ENCODE peak calls at places on chromosome 15, in four cellular contexts. One of them, this sample, is unnamed.

GRCh38 chr15:82778755-82779154 is 27.1 kb downstream of the FSD2 start:
- DNase-seq in left ventricle myocardium inferior: no peak
- DNase-seq in HFFc6: no peak
- DNase-seq in brain microvascular endothelial cell: no peak
- DNase-seq in this sample: no peak

GRCh38 chr15:87267798-87268197 is 988.7 kb downstream of the NTRK3 start:
- DNase-seq in left ventricle myocardium inferior: no peak
- DNase-seq in HFFc6: peak; percentile 89
- DNase-seq in brain microvascular endothelial cell: peak; percentile 24
- DNase-seq in this sample: peak; percentile 72

GRCh38 chr15:59148160-59148810 is 43.3 kb downstream of the CCNB2 start:
- DNase-seq in left ventricle myocardium inferior: no peak
- DNase-seq in HFFc6: peak; percentile 36
- DNase-seq in brain microvascular endothelial cell: no peak
- DNase-seq in this sample: no peak

GRCh38 chr15:59616390-59616789 is 4.8 kb downstream of the GCNT3 start:
- DNase-seq in left ventricle myocardium inferior: no peak
- DNase-seq in HFFc6: no peak
- DNase-seq in brain microvascular endothelial cell: no peak
- DNase-seq in this sample: no peak

GRCh38 chr15:80418892-80419537 is 14.8 kb downstream of the ARNT2 start:
- DNase-seq in left ventricle myocardium inferior: no peak
- DNase-seq in HFFc6: peak; percentile 31
- DNase-seq in brain microvascular endothelial cell: peak; percentile 36
- DNase-seq in this sample: peak; percentile 42

GRCh38 chr15:42037650-42038049 is 16.8 kb upstream of the PLA2G4E start:
- DNase-seq in left ventricle myocardium inferior: no peak
- DNase-seq in HFFc6: no peak
- DNase-seq in brain microvascular endothelial cell: no peak
- DNase-seq in this sample: no peak

GRCh38 chr15:69036856-69037255 is 22.4 kb downstream of the NOX5 start:
- DNase-seq in left ventricle myocardium inferior: no peak
- DNase-seq in HFFc6: no peak
- DNase-seq in brain microvascular endothelial cell: no peak
- DNase-seq in this sample: no peak

GRCh38 chr15:31262901-31263671 is 63.5 kb upstream of the KLF13 start:
- DNase-seq in left ventricle myocardium inferior: peak; percentile 34
- DNase-seq in HFFc6: no peak
- DNase-seq in brain microvascular endothelial cell: no peak
- DNase-seq in this sample: peak; percentile 56

GRCh38 chr15:43872416-43873020 is 45.7 kb downstream of the WDR76 start:
- DNase-seq in left ventricle myocardium inferior: no peak
- DNase-seq in HFFc6: peak; percentile 73
- DNase-seq in brain microvascular endothelial cell: peak; percentile 76
- DNase-seq in this sample: peak; percentile 49

GRCh38 chr15:92821491-92822116 is 78.5 kb upstream of the CHD2 start:
- DNase-seq in left ventricle myocardium inferior: no peak
- DNase-seq in HFFc6: no peak
- DNase-seq in brain microvascular endothelial cell: no peak
- DNase-seq in this sample: no peak

GRCh38 chr15:68484696-68485400 is 52.9 kb upstream of the ITGA11 start:
- DNase-seq in left ventricle myocardium inferior: no peak
- DNase-seq in HFFc6: peak; percentile 63
- DNase-seq in brain microvascular endothelial cell: peak; percentile 40
- DNase-seq in this sample: no peak

GRCh38 chr15:87498545-87498944 is 758.0 kb downstream of the NTRK3 start:
- DNase-seq in left ventricle myocardium inferior: no peak
- DNase-seq in HFFc6: peak; percentile 46
- DNase-seq in brain microvascular endothelial cell: peak; percentile 9
- DNase-seq in this sample: no peak

DNA sequence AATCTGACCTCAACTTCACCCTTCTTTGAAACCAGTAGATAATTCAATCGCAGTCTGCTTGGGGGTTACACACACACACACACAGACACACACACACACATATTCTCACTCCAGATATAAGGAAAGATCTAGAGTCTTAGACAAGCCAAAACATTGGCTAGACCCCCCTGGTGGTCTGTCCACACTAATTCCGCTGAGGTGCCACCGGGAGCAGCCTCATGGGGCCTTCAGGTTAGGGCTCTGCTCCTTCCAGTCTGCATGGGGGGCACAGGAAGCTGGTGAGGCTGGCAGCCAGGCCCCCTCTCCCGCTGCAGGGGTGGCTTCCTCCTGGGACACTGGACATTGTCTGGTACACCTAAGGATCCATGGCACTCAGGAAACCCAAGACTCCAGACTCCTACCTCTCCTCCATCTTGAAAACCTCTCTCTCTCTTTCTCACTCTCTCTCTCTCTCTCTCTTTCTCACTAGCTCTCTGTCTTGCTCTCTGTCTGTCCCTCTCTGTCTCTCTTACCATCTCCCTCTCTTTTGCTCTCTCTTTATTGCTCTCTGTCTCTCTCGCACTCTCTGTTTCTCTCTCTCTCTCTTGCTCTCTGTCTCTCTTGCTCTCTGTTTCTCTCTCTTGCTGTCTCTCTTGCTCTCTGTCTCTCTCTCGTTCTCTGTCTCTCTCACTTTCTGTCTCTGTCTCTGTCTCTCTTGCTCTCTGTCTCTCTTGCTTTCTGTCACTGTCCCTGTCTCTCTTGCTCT is 75.2 kb upstream of the NR2E3 start:
- DNase-seq in left ventricle myocardium inferior: no peak
- DNase-seq in HFFc6: no peak
- DNase-seq in brain microvascular endothelial cell: no peak
- DNase-seq in this sample: no peak
- TF ChIP-seq CTCF in left ventricle myocardium inferior: no peak
- TF ChIP-seq CTCF in HFFc6: no peak
- TF ChIP-seq CTCF in brain microvascular endothelial cell: peak; percentile 24
- TF ChIP-seq CTCF in this sample: no peak

GRCh38 chr15:29692527-29692926 is 129.7 kb downstream of the TJP1 start:
- DNase-seq in left ventricle myocardium inferior: no peak
- DNase-seq in HFFc6: no peak
- DNase-seq in brain microvascular endothelial cell: no peak
- DNase-seq in this sample: no peak
- TF ChIP-seq CTCF in left ventricle myocardium inferior: peak; percentile 24
- TF ChIP-seq CTCF in HFFc6: peak; percentile 58
- TF ChIP-seq CTCF in brain microvascular endothelial cell: peak; percentile 23
- TF ChIP-seq CTCF in this sample: no peak

GRCh38 chr15:51935466-51936118 is 36.0 kb downstream of the LEO1 start:
- DNase-seq in left ventricle myocardium inferior: no peak
- DNase-seq in HFFc6: no peak
- DNase-seq in brain microvascular endothelial cell: no peak
- DNase-seq in this sample: no peak

GRCh38 chr15:51938286-51938685 is 33.3 kb downstream of the LEO1 start:
- DNase-seq in left ventricle myocardium inferior: no peak
- DNase-seq in HFFc6: no peak
- DNase-seq in brain microvascular endothelial cell: no peak
- DNase-seq in this sample: no peak

GRCh38 chr15:51931638-51932037 is 39.9 kb downstream of the LEO1 start:
- DNase-seq in left ventricle myocardium inferior: no peak
- DNase-seq in HFFc6: peak; percentile 70
- DNase-seq in brain microvascular endothelial cell: no peak
- DNase-seq in this sample: peak; percentile 33

GRCh38 chr15:51939216-51939615 is 32.4 kb downstream of the LEO1 start:
- DNase-seq in left ventricle myocardium inferior: no peak
- DNase-seq in HFFc6: no peak
- DNase-seq in brain microvascular endothelial cell: no peak
- DNase-seq in this sample: no peak

GRCh38 chr15:51936119-51936478 is 35.5 kb downstream of the LEO1 start:
- DNase-seq in left ventricle myocardium inferior: no peak
- DNase-seq in HFFc6: no peak
- DNase-seq in brain microvascular endothelial cell: no peak
- DNase-seq in this sample: no peak
- TF ChIP-seq CTCF in left ventricle myocardium inferior: no peak
- TF ChIP-seq CTCF in HFFc6: peak; percentile 30
- TF ChIP-seq CTCF in brain microvascular endothelial cell: no peak
- TF ChIP-seq CTCF in this sample: no peak

GRCh38 chr15:33242165-33242564 is 47.7 kb upstream of the FMN1 start:
- DNase-seq in left ventricle myocardium inferior: no peak
- DNase-seq in HFFc6: peak; percentile 74
- DNase-seq in brain microvascular endothelial cell: peak; percentile 84
- DNase-seq in this sample: peak; percentile 94

GRCh38 chr15:33244471-33244870 is 50.0 kb upstream of the FMN1 start:
- DNase-seq in left ventricle myocardium inferior: no peak
- DNase-seq in HFFc6: no peak
- DNase-seq in brain microvascular endothelial cell: no peak
- DNase-seq in this sample: no peak

GRCh38 chr15:33243869-33244268 is 49.4 kb upstream of the FMN1 start:
- DNase-seq in left ventricle myocardium inferior: no peak
- DNase-seq in HFFc6: peak; percentile 69
- DNase-seq in brain microvascular endothelial cell: peak; percentile 93
- DNase-seq in this sample: peak; percentile 61

GRCh38 chr15:33243393-33243792 is 48.9 kb upstream of the FMN1 start:
- DNase-seq in left ventricle myocardium inferior: no peak
- DNase-seq in HFFc6: no peak
- DNase-seq in brain microvascular endothelial cell: peak; percentile 48
- DNase-seq in this sample: peak; percentile 43

GRCh38 chr15:33242669-33243191 is 48.2 kb upstream of the FMN1 start:
- DNase-seq in left ventricle myocardium inferior: no peak
- DNase-seq in HFFc6: peak; percentile 15
- DNase-seq in brain microvascular endothelial cell: peak; percentile 62
- DNase-seq in this sample: no peak
- TF ChIP-seq CTCF in left ventricle myocardium inferior: peak; percentile 35
- TF ChIP-seq CTCF in HFFc6: peak; percentile 80
- TF ChIP-seq CTCF in brain microvascular endothelial cell: peak; percentile 57
- TF ChIP-seq CTCF in this sample: peak; percentile 35

GRCh38 chr15:78070049-78070698 is 7.3 kb downstream of the TBC1D2B start:
- DNase-seq in left ventricle myocardium inferior: no peak
- DNase-seq in HFFc6: no peak
- DNase-seq in brain microvascular endothelial cell: no peak
- DNase-seq in this sample: no peak

GRCh38 chr15:78071378-78071777 is 6.1 kb downstream of the TBC1D2B start:
- DNase-seq in left ventricle myocardium inferior: no peak
- DNase-seq in HFFc6: no peak
- DNase-seq in brain microvascular endothelial cell: no peak
- DNase-seq in this sample: no peak

GRCh38 chr15:78067328-78068241 is 9.9 kb downstream of the TBC1D2B start:
- DNase-seq in left ventricle myocardium inferior: no peak
- DNase-seq in HFFc6: peak; percentile 44
- DNase-seq in brain microvascular endothelial cell: no peak
- DNase-seq in this sample: no peak

GRCh38 chr15:78069630-78070029 is 7.9 kb downstream of the TBC1D2B start:
- DNase-seq in left ventricle myocardium inferior: no peak
- DNase-seq in HFFc6: no peak
- DNase-seq in brain microvascular endothelial cell: no peak
- DNase-seq in this sample: no peak

DNA sequence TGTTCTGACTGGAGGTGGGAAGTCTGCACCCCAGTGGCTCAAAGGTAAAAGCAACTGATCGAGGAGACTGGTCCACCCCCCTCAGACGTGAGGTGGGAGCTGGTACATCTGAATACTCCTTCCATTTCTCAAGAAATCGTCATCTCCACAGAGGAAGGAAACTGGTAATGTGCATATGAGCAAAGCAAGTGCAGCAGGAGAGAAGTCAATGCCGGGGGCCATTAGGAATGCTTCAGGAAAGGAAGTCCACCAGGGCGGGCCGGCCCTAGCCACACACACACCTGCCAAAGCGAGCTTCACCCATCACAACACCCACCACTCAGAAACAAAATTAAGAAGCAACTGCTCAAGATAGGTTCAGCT is 8.5 kb downstream of the TBC1D2B start:
- DNase-seq in left ventricle myocardium inferior: no peak
- DNase-seq in HFFc6: no peak
- DNase-seq in brain microvascular endothelial cell: no peak
- DNase-seq in this sample: no peak
- TF ChIP-seq CTCF in left ventricle myocardium inferior: no peak
- TF ChIP-seq CTCF in HFFc6: no peak
- TF ChIP-seq CTCF in brain microvascular endothelial cell: no peak
- TF ChIP-seq CTCF in this sample: no peak

GRCh38 chr15:70188286-70188685 is 90.6 kb upstream of the TLE3 start:
- DNase-seq in left ventricle myocardium inferior: no peak
- DNase-seq in HFFc6: no peak
- DNase-seq in brain microvascular endothelial cell: no peak
- DNase-seq in this sample: no peak
- TF ChIP-seq CTCF in left ventricle myocardium inferior: no peak
- TF ChIP-seq CTCF in HFFc6: no peak
- TF ChIP-seq CTCF in brain microvascular endothelial cell: no peak
- TF ChIP-seq CTCF in this sample: no peak

This sample was measured in RWPE1.